ENCODE peak calls at places on chromosomes 4 and X, in five cellular contexts. One of them, this sample, is unnamed.

GRCh38 chr4:2255501-2256155 is 6.3 kb downstream of the MXD4 start:
- DNase-seq in thoracic aorta: peak
- DNase-seq in endothelial cell: no peak
- DNase-seq in BJ: no peak
- DNase-seq in GM13976: no peak
- DNase-seq in this sample: peak

GRCh38 chr4:118290951-118291350 is 61.9 kb downstream of the PRSS12 start:
- DNase-seq in thoracic aorta: no peak
- DNase-seq in endothelial cell: no peak
- DNase-seq in BJ: no peak
- DNase-seq in GM13976: no peak
- DNase-seq in this sample: no peak

GRCh38 chrX:50971390-50971789 is 60.9 kb downstream of the BMP15 start:
- DNase-seq in thoracic aorta: no peak
- DNase-seq in endothelial cell: no peak
- DNase-seq in BJ: no peak
- DNase-seq in GM13976: no peak
- DNase-seq in this sample: no peak

GRCh38 chr4:8648296-8648695 is 55.7 kb downstream of the CPZ start:
- DNase-seq in thoracic aorta: no peak
- DNase-seq in endothelial cell: no peak
- DNase-seq in BJ: no peak
- DNase-seq in GM13976: no peak
- DNase-seq in this sample: no peak

GRCh38 chr4:89753601-89754066 is 83.3 kb downstream of the SNCA start:
- DNase-seq in thoracic aorta: no peak
- DNase-seq in endothelial cell: no peak
- DNase-seq in BJ: peak
- DNase-seq in GM13976: no peak
- DNase-seq in this sample: no peak

GRCh38 chr4:152590179-152591031 is 54.5 kb upstream of the FBXW7 start:
- DNase-seq in thoracic aorta: no peak
- DNase-seq in endothelial cell: no peak
- DNase-seq in BJ: peak
- DNase-seq in GM13976: no peak
- DNase-seq in this sample: no peak

GRCh38 chrX:9940397-9940796 is 26.8 kb upstream of the CLDN34 start:
- DNase-seq in thoracic aorta: no peak
- DNase-seq in endothelial cell: no peak
- DNase-seq in BJ: peak
- DNase-seq in GM13976: no peak
- DNase-seq in this sample: no peak

GRCh38 chrX:70022608-70023007 is 27.1 kb downstream of the AWAT2 start:
- DNase-seq in thoracic aorta: no peak
- DNase-seq in endothelial cell: no peak
- DNase-seq in BJ: no peak
- DNase-seq in GM13976: no peak
- DNase-seq in this sample: no peak

GRCh38 chrX:18424482-18425198 is 768 bp upstream of the CDKL5 start:
- DNase-seq in thoracic aorta: no peak
- DNase-seq in endothelial cell: peak
- DNase-seq in BJ: no peak
- DNase-seq in GM13976: peak
- DNase-seq in this sample: no peak

GRCh38 chr4:125125256-125125655 is 189.5 kb upstream of the FAT4 start:
- DNase-seq in thoracic aorta: no peak
- DNase-seq in endothelial cell: no peak
- DNase-seq in BJ: no peak
- DNase-seq in GM13976: no peak
- DNase-seq in this sample: no peak

GRCh38 chr4:185318679-185319078 is 77.0 kb downstream of the LRP2BP start:
- DNase-seq in thoracic aorta: no peak
- DNase-seq in endothelial cell: no peak
- DNase-seq in BJ: no peak
- DNase-seq in GM13976: no peak
- DNase-seq in this sample: no peak

GRCh38 chr4:169795585-169795984 is 37.8 kb upstream of the HPF1 start:
- DNase-seq in thoracic aorta: no peak
- DNase-seq in endothelial cell: no peak
- DNase-seq in BJ: no peak
- DNase-seq in GM13976: no peak
- DNase-seq in this sample: no peak

GRCh38 chr4:125522992-125523391 is 208.2 kb downstream of the FAT4 start:
- DNase-seq in thoracic aorta: no peak
- DNase-seq in endothelial cell: no peak
- DNase-seq in BJ: no peak
- DNase-seq in GM13976: no peak
- DNase-seq in this sample: no peak

GRCh38 chrX:138847930-138848329 is 136.4 kb upstream of the FGF13 start:
- DNase-seq in thoracic aorta: no peak
- DNase-seq in endothelial cell: no peak
- DNase-seq in BJ: no peak
- DNase-seq in GM13976: no peak
- DNase-seq in this sample: no peak

GRCh38 chrX:111648802-111649201 is 32.2 kb upstream of the ALG13 start:
- DNase-seq in thoracic aorta: no peak
- DNase-seq in endothelial cell: no peak
- DNase-seq in BJ: no peak
- DNase-seq in GM13976: no peak
- DNase-seq in this sample: no peak

GRCh38 chrX:132592880-132593279 is 104.0 kb upstream of the MBNL3 start:
- DNase-seq in thoracic aorta: no peak
- DNase-seq in endothelial cell: peak
- DNase-seq in BJ: no peak
- DNase-seq in GM13976: no peak
- DNase-seq in this sample: no peak

GRCh38 chr4:171629737-171630136 is 183.5 kb upstream of the GALNTL6 start:
- DNase-seq in thoracic aorta: no peak
- DNase-seq in endothelial cell: no peak
- DNase-seq in BJ: no peak
- DNase-seq in GM13976: no peak
- DNase-seq in this sample: no peak

GRCh38 chrX:10484683-10485247 is 135.6 kb downstream of the MID1 start:
- DNase-seq in thoracic aorta: no peak
- DNase-seq in endothelial cell: no peak
- DNase-seq in BJ: no peak
- DNase-seq in GM13976: no peak
- DNase-seq in this sample: no peak

GRCh38 chr4:75513529-75514130 is 573 bp downstream of the RCHY1 start:
- DNase-seq in thoracic aorta: no peak
- DNase-seq in endothelial cell: no peak
- DNase-seq in BJ: no peak
- DNase-seq in GM13976: no peak
- DNase-seq in this sample: no peak

GRCh38 chr4:126697748-126698147 is 935.0 kb upstream of the INTU start:
- DNase-seq in thoracic aorta: no peak
- DNase-seq in endothelial cell: no peak
- DNase-seq in BJ: peak
- DNase-seq in GM13976: no peak
- DNase-seq in this sample: no peak

GRCh38 chr4:48333587-48333986 is 7.7 kb upstream of the SLAIN2 start:
- DNase-seq in thoracic aorta: no peak
- DNase-seq in endothelial cell: no peak
- DNase-seq in BJ: no peak
- DNase-seq in GM13976: no peak
- DNase-seq in this sample: no peak

GRCh38 chrX:15349046-15349445 is 13.7 kb upstream of the PIGA start:
- DNase-seq in thoracic aorta: no peak
- DNase-seq in endothelial cell: peak
- DNase-seq in BJ: peak
- DNase-seq in GM13976: peak
- DNase-seq in this sample: no peak

GRCh38 chr4:48033825-48034413 is 17.3 kb downstream of the NIPAL1 start:
- DNase-seq in thoracic aorta: no peak
- DNase-seq in endothelial cell: peak
- DNase-seq in BJ: no peak
- DNase-seq in GM13976: no peak
- DNase-seq in this sample: no peak

GRCh38 chr4:74613266-74613665 is 168.3 kb downstream of the AREG start:
- DNase-seq in thoracic aorta: no peak
- DNase-seq in endothelial cell: no peak
- DNase-seq in BJ: no peak
- DNase-seq in GM13976: no peak
- DNase-seq in this sample: no peak

GRCh38 chr4:80197132-80197573 is at the start of gene PRDM8:
- DNase-seq in thoracic aorta: no peak
- DNase-seq in endothelial cell: peak
- DNase-seq in BJ: no peak
- DNase-seq in GM13976: no peak
- DNase-seq in this sample: no peak

GRCh38 chrX:43845776-43846175 is 36.5 kb downstream of the MAOB start:
- DNase-seq in thoracic aorta: no peak
- DNase-seq in endothelial cell: no peak
- DNase-seq in BJ: no peak
- DNase-seq in GM13976: no peak
- DNase-seq in this sample: no peak

GRCh38 chrX:25851141-25851540 is 287.0 kb upstream of the MAGEB18 start:
- DNase-seq in thoracic aorta: no peak
- DNase-seq in endothelial cell: no peak
- DNase-seq in BJ: no peak
- DNase-seq in GM13976: no peak
- DNase-seq in this sample: no peak

GRCh38 chr4:2893772-2894171 is 50.1 kb downstream of the ADD1 start:
- DNase-seq in thoracic aorta: no peak
- DNase-seq in endothelial cell: no peak
- DNase-seq in BJ: no peak
- DNase-seq in GM13976: no peak
- DNase-seq in this sample: no peak

GRCh38 chr4:147772056-147772455 is 40.2 kb downstream of the ARHGAP10 start:
- DNase-seq in thoracic aorta: no peak
- DNase-seq in endothelial cell: no peak
- DNase-seq in BJ: no peak
- DNase-seq in GM13976: no peak
- DNase-seq in this sample: no peak

GRCh38 chr4:152448806-152449205 is 87.1 kb downstream of the FBXW7 start:
- DNase-seq in thoracic aorta: no peak
- DNase-seq in endothelial cell: no peak
- DNase-seq in BJ: no peak
- DNase-seq in GM13976: no peak
- DNase-seq in this sample: no peak

GRCh38 chrX:153226344-153227190 is 47.5 kb downstream of the MAGEA1 start:
- DNase-seq in thoracic aorta: peak
- DNase-seq in endothelial cell: peak
- DNase-seq in BJ: no peak
- DNase-seq in GM13976: no peak
- DNase-seq in this sample: peak

GRCh38 chrX:53223068-53223693 is 1.8 kb downstream of the KDM5C start:
- DNase-seq in thoracic aorta: no peak
- DNase-seq in endothelial cell: no peak
- DNase-seq in BJ: no peak
- DNase-seq in GM13976: no peak
- DNase-seq in this sample: no peak

GRCh38 chrX:3262906-3263305 is 83.5 kb downstream of the MXRA5 start:
- DNase-seq in thoracic aorta: peak
- DNase-seq in endothelial cell: no peak
- DNase-seq in BJ: peak
- DNase-seq in GM13976: no peak
- DNase-seq in this sample: no peak

DNA sequence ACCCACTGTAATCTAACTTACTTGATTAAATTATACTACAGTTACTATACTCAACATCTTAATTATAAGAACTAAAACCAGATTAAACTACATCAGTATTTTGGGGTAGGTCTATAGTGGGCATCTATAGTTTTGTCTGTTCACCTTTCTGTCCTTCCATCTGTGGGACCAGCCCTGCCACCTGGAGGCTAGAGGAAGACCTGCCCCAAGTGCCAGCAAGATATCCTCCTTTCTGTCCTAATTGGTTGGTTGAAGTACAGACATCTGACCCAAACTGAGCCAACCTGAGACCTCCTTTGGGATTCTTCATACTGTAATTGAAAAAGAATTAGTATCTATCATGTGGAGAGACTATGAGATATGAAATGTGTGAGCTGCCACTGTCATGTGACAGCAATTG is 172.2 kb upstream of the TLL1 start:
- DNase-seq in thoracic aorta: no peak
- DNase-seq in endothelial cell: peak
- DNase-seq in BJ: no peak
- DNase-seq in GM13976: no peak
- DNase-seq in this sample: no peak
- TF ChIP-seq CTCF in thoracic aorta: no peak
- TF ChIP-seq CTCF in endothelial cell: peak
- TF ChIP-seq CTCF in BJ: peak
- TF ChIP-seq CTCF in GM13976: no peak
- TF ChIP-seq CTCF in this sample: no peak

GRCh38 chr4:144174401-144175067 is 34.0 kb upstream of the GYPA start:
- DNase-seq in thoracic aorta: no peak
- DNase-seq in endothelial cell: peak
- DNase-seq in BJ: peak
- DNase-seq in GM13976: peak
- DNase-seq in this sample: no peak
- TF ChIP-seq CTCF in thoracic aorta: peak
- TF ChIP-seq CTCF in endothelial cell: peak
- TF ChIP-seq CTCF in BJ: peak
- TF ChIP-seq CTCF in GM13976: peak
- TF ChIP-seq CTCF in this sample: no peak

DNA sequence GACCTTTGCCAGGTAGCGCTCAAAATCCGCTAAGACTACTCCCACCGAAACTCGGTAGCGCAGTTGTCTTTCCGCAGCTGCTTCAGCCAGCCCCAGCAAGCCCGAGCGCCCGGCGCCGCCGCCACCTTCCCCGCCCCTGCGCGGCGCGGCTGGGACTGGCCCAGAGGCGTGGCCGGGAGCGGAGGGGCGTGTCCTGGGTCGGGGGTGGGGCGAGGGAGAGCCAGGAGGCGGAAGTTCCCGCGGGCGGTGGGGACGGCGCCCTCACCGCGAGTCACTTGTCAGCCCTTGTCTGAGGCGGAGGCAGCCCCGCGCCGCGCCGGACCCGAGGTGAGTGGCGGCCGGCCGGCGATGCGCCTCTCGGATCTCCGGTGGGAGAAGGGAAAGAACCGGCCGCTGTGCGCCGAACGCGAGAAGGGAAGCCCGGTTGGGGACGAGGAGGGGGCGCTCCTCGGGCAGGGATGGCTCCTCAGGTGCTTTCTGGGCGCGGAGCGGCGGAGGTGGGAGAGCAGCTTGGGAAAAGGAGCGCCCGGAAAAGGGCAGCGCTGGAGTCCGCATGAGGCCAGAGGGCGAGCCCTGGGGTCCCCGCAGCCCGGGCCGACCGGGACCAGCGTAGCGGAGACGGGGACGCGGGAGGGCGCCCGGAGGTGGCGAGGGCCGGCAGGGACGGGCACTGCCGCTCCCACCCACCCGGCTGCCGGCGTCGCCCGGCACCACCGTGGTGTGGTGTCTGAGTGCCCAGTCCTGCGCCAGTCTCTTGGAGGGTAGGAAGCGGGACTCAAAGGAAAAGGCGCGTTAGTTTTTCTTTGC is at the start of gene PDLIM5:
- DNase-seq in thoracic aorta: peak
- DNase-seq in endothelial cell: peak
- DNase-seq in BJ: no peak
- DNase-seq in GM13976: peak
- DNase-seq in this sample: peak
- TF ChIP-seq CTCF in thoracic aorta: no peak
- TF ChIP-seq CTCF in endothelial cell: no peak
- TF ChIP-seq CTCF in BJ: no peak
- TF ChIP-seq CTCF in GM13976: no peak
- TF ChIP-seq CTCF in this sample: no peak

GRCh38 chr4:120286813-120287212 is 220.2 kb upstream of the MAD2L1 start:
- DNase-seq in thoracic aorta: no peak
- DNase-seq in endothelial cell: no peak
- DNase-seq in BJ: no peak
- DNase-seq in GM13976: no peak
- DNase-seq in this sample: no peak
- TF ChIP-seq CTCF in thoracic aorta: no peak
- TF ChIP-seq CTCF in endothelial cell: peak
- TF ChIP-seq CTCF in BJ: no peak
- TF ChIP-seq CTCF in GM13976: no peak
- TF ChIP-seq CTCF in this sample: no peak

GRCh38 chrX:13690836-13691235 is 1.9 kb downstream of the RAB9A start:
- DNase-seq in thoracic aorta: no peak
- DNase-seq in endothelial cell: no peak
- DNase-seq in BJ: no peak
- DNase-seq in GM13976: no peak
- DNase-seq in this sample: no peak
- TF ChIP-seq CTCF in thoracic aorta: no peak
- TF ChIP-seq CTCF in endothelial cell: no peak
- TF ChIP-seq CTCF in BJ: peak
- TF ChIP-seq CTCF in GM13976: no peak
- TF ChIP-seq CTCF in this sample: no peak

This sample was measured in omental fat pad.